ENCODE peak calls at places on chromosome 15, in six cellular contexts. S is thoracic aorta, O is pancreas, Y is uterus, I is astrocyte of the spinal cord, U is right lobe of liver. Z is an unnamed sample.

GRCh38 chr15:31024979-31025378 is 33.6 kb upstream of the MTMR10 start:
- DNase-seq in O (no peak), Y (no peak), I (peak; percentile 26), S (no peak), U (no peak), Z (no peak)

GRCh38 chr15:58590901-58591300 is 158.6 kb downstream of the ADAM10 start:
- DNase-seq in I (no peak), O (no peak), S (no peak), Y (no peak), U (no peak), Z (no peak)

GRCh38 chr15:70799667-70800450 is 36.5 kb upstream of the UACA start:
- DNase-seq in Y (no peak), I (peak; percentile 98), S (no peak), U (no peak), O (no peak), Z (no peak)

GRCh38 chr15:68821190-68821897 is 649 bp upstream of the ANP32A start:
- DNase-seq in S (no peak), U (no peak), O (no peak), I (no peak), Y (no peak), Z (peak; percentile 4)

GRCh38 chr15:62545392-62546227 is 380.5 kb upstream of the C2CD4B start:
- DNase-seq in I (peak; percentile 25), U (peak; percentile 27), Y (peak; percentile 40), O (peak; percentile 26), S (no peak), Z (no peak)

GRCh38 chr15:80475572-80475971 is 71.4 kb downstream of the ARNT2 start:
- DNase-seq in I (no peak), S (no peak), Y (no peak), U (no peak), O (no peak), Z (no peak)

GRCh38 chr15:64521726-64522164 is 61.4 kb downstream of the ZNF609 start:
- DNase-seq in S (no peak), O (peak; percentile 42), Y (no peak), I (peak; percentile 18), U (no peak), Z (no peak)

GRCh38 chr15:71013446-71013845 is 101.8 kb upstream of the THSD4 start:
- DNase-seq in U (no peak), I (no peak), Y (no peak), S (no peak), O (no peak), Z (no peak)

GRCh38 chr15:96477227-96477626 is 146.7 kb downstream of the NR2F2 start:
- DNase-seq in Y (no peak), I (no peak), S (no peak), O (no peak), U (no peak), Z (no peak)

GRCh38 chr15:52789008-52789600 is 1.0 kb downstream of the ONECUT1 start:
- DNase-seq in I (no peak), U (no peak), O (peak; percentile 56), Y (no peak), S (no peak), Z (no peak)

GRCh38 chr15:99452728-99453643 is 112.8 kb upstream of the MEF2A start:
- DNase-seq in Y (peak; percentile 84), O (no peak), U (peak; percentile 85), I (peak; percentile 62), S (peak; percentile 82), Z (peak; percentile 85)

GRCh38 chr15:67396109-67396508 is 124.8 kb upstream of the C15orf61 start:
- DNase-seq in U (no peak), I (no peak), Y (no peak), S (no peak), O (no peak), Z (no peak)

GRCh38 chr15:80931721-80932609 is 57.7 kb downstream of the MESD start:
- DNase-seq in O (no peak), S (no peak), U (no peak), Y (no peak), I (no peak), Z (no peak)

GRCh38 chr15:49645937-49646336 is 25.1 kb downstream of the DTWD1 start:
- DNase-seq in I (peak; percentile 77), Y (peak; percentile 45), S (no peak), U (no peak), O (peak; percentile 33), Z (no peak)

GRCh38 chr15:70794596-70795310 is 31.4 kb upstream of the UACA start:
- DNase-seq in U (no peak), I (peak; percentile 88), Y (no peak), O (no peak), S (no peak), Z (no peak)

GRCh38 chr15:68352401-68353062 is 75.0 kb downstream of the FEM1B start:
- DNase-seq in O (no peak), U (no peak), I (peak; percentile 93), S (peak; percentile 91), Y (peak; percentile 91), Z (no peak)

GRCh38 chr15:34610388-34610787 is 26.9 kb upstream of the GOLGA8B start:
- DNase-seq in S (no peak), U (no peak), Y (no peak), O (no peak), I (no peak), Z (no peak)

GRCh38 chr15:58758141-58758540 is 8.6 kb upstream of the ADAM10 start:
- DNase-seq in S (no peak), I (no peak), U (no peak), Y (no peak), O (no peak), Z (peak; percentile 46)

GRCh38 chr15:58793862-58794261 is 22.8 kb downstream of the MINDY2 start:
- DNase-seq in I (no peak), O (no peak), U (no peak), Y (no peak), S (no peak), Z (no peak)

GRCh38 chr15:65062726-65063125 is 5.1 kb downstream of the RASL12 start:
- DNase-seq in S (no peak), I (no peak), Y (no peak), U (no peak), O (no peak), Z (no peak)

GRCh38 chr15:61411941-61412510 is 182.9 kb upstream of the RORA start:
- DNase-seq in I (no peak), S (no peak), O (no peak), U (no peak), Y (no peak), Z (no peak)

GRCh38 chr15:35692256-35692867 is 146.4 kb upstream of the DPH6 start:
- DNase-seq in U (no peak), O (no peak), S (no peak), I (peak; percentile 53), Y (no peak), Z (no peak)

GRCh38 chr15:80773122-80773551 is 6.0 kb upstream of the CEMIP start:
- DNase-seq in O (no peak), Y (no peak), I (peak; percentile 85), U (no peak), S (no peak), Z (no peak)

GRCh38 chr15:63439536-63440264 is 58.1 kb upstream of the CA12 start:
- DNase-seq in U (no peak), I (peak; percentile 7), O (no peak), S (no peak), Y (no peak), Z (no peak)

GRCh38 chr15:69031013-69032001 is 16.8 kb downstream of the NOX5 start:
- DNase-seq in U (peak; percentile 48), O (peak; percentile 34), I (peak; percentile 27), Y (no peak), S (no peak), Z (peak; percentile 59)

GRCh38 chr15:32941823-32942222 is 224.0 kb downstream of the GREM1 start:
- DNase-seq in I (no peak), Y (no peak), O (no peak), U (no peak), S (no peak), Z (no peak)

GRCh38 chr15:59313703-59314332 is 58.9 kb downstream of the MYO1E start:
- DNase-seq in O (peak; percentile 79), I (peak; percentile 73), S (peak; percentile 95), U (peak; percentile 92), Y (peak; percentile 90), Z (peak; percentile 47)

GRCh38 chr15:60633426-60633968 is 154.6 kb upstream of the ICE2 start:
- DNase-seq in S (no peak), I (no peak), O (no peak), U (no peak), Y (no peak), Z (no peak)

GRCh38 chr15:26126070-26126469 is 262.9 kb upstream of the ATP10A start:
- DNase-seq in S (no peak), I (no peak), U (no peak), Y (no peak), O (peak; percentile 49), Z (no peak)
- TF ChIP-seq CTCF in S (no peak), I (no peak), U (no peak), Y (no peak), O (no peak), Z (no peak)

GRCh38 chr15:40594429-40594836 is 384 bp downstream of the KNL1 start:
- DNase-seq in S (no peak), O (peak; percentile 53), I (peak; percentile 64), U (peak; percentile 74), Y (no peak), Z (peak; percentile 76)
- TF ChIP-seq CTCF in S (no peak), O (no peak), I (peak; percentile 22), U (no peak), Y (no peak), Z (no peak)

DNA sequence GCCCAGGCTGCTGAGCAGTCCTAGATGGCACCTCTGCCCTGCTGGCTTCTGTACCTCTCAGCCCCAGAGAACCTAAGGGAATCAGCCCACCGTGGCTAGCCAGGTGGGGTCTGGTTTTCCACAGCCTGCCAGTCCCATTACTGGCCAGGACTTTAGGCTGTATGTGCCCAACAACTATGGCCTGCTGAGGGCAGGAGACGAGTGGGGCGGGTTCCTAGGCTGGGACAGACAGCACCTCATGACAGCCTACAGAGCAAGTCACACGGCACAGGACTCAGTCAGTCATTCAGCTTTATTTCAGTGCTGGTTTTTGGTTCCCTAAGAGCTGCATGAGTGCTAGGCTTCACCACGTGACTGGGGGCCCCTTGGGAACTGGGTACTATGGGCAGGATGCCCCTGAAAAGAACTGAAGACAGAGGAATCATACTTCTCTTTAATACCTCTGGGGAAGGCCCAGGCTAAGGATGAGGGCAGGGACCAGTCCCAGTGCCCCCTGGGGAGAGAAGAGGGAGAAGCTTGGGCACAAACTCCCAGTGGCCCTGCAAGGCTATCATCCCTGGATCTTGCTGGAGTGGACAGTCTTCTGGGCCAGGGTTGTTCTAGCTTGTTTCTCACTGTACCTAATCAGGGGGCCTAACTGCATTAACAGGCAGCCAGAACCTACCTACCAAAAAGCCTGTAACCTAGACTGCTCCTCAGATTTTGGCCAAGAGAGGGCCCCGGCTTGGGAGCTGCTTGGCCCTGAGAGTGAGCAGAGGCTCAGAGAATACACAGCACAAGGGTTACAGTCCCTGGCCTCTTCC is 14.8 kb downstream of the CLK3 start:
- DNase-seq in Y (no peak), O (no peak), U (no peak), I (no peak), S (no peak), Z (no peak)
- TF ChIP-seq CTCF in Y (no peak), O (no peak), U (no peak), I (no peak), S (no peak), Z (no peak)

GRCh38 chr15:101596633-101597032 is 55.5 kb downstream of the TM2D3 start:
- DNase-seq in I (no peak), O (no peak), U (no peak), S (no peak), Y (no peak), Z (no peak)

DNA sequence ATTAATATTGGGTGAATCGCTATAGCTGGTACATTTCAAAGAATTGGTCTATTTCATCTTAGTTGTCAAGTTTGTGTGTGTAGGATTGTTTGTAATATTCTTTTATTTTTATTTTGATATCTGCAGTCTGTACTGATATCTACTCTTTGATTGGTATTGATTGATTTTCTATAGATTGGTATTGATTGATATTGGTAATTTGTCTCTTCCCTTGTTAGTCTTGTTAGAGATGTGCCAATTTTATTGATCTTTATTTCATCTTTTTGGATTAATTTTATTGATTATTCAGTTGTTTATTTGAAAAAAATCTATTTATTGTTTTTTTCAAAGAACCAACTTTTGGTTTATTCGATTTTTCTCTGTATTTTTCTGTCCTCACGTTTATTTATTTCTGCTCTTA is 61.4 kb downstream of the TM2D3 start:
- DNase-seq in U (no peak), O (no peak), I (no peak), S (no peak), Y (no peak), Z (no peak)
- TF ChIP-seq CTCF in U (no peak), O (no peak), I (no peak), S (no peak), Y (no peak), Z (no peak)

Z was measured in GM13976.